ENCODE peak calls at places on chromosomes 12 and 14, in ten cellular contexts. A is neural crest cell; D is HuH-7; Q is IMR-90; I is CD8-positive, alpha-beta memory T cell; T is H54; P is NCI-H748 treated with DMSO at 0.1 percent for 48 hours; Z is DMS153; K is activated naive CD8-positive, alpha-beta T cell treated with anti-CD3 and anti-CD28 coated beads, Interleukin-2, amount 50 U/mL, for 24 hours; H is right cardiac atrium. G is an unnamed sample.

GRCh38 chr14:96901227-96901626 is 104.0 kb downstream of the VRK1 start:
- DNase-seq in A (no peak), D (no peak), Q (no peak), I (no peak), T (no peak), P (no peak), Z (no peak), K (no peak), H (no peak), G (no peak)

GRCh38 chr12:57145460-57146059 is 1.9 kb downstream of the LRP1-AS start:
- DNase-seq in A (no peak), D (no peak), Q (no peak), I (no peak), T (no peak), P (no peak), Z (no peak), K (no peak), H (no peak), G (no peak)

GRCh38 chr12:3641428-3641883 is 111.5 kb downstream of the CRACR2A start:
- DNase-seq in A (no peak), D (no peak), Q (peak; percentile 36), I (no peak), T (no peak), P (no peak), Z (no peak), K (no peak), H (peak; percentile 38), G (no peak)

GRCh38 chr14:81219821-81220487 is 805 bp downstream of the GTF2A1 start:
- DNase-seq in A (peak; percentile 26), D (no peak), Q (peak; percentile 7), I (peak; percentile 33), T (no peak), P (no peak), Z (peak; percentile 36), K (peak; percentile 39), H (peak; percentile 49), G (no peak)

GRCh38 chr14:105075364-105076295 is 10.4 kb upstream of the GPR132 start:
- DNase-seq in A (no peak), D (no peak), Q (peak; percentile 52), I (no peak), T (no peak), P (no peak), Z (no peak), K (peak; percentile 45), H (peak; percentile 70), G (no peak)

GRCh38 chr12:11437966-11438365 is 42.6 kb upstream of the PRB2 start:
- DNase-seq in A (no peak), D (no peak), Q (no peak), I (no peak), T (no peak), P (no peak), Z (no peak), K (no peak), H (no peak), G (no peak)

GRCh38 chr12:42260518-42260917 is 22.5 kb upstream of the YAF2 start:
- DNase-seq in A (no peak), D (no peak), Q (no peak), I (no peak), T (no peak), P (no peak), Z (peak; percentile 10), K (no peak), H (no peak), G (no peak)

GRCh38 chr12:3904999-3905398 is 31.8 kb upstream of the PARP11 start:
- DNase-seq in A (no peak), D (no peak), Q (no peak), I (no peak), T (no peak), P (no peak), Z (no peak), K (no peak), H (no peak), G (no peak)

GRCh38 chr12:57850924-57851323 is 4.4 kb upstream of the CTDSP2 start:
- DNase-seq in A (no peak), D (no peak), Q (no peak), I (no peak), T (no peak), P (no peak), Z (no peak), K (no peak), H (peak; percentile 26), G (no peak)

GRCh38 chr12:25552681-25553080 is 402 bp downstream of the LMNTD1 start:
- DNase-seq in A (no peak), D (no peak), Q (peak; percentile 90), I (no peak), T (no peak), P (no peak), Z (no peak), K (no peak), H (no peak), G (no peak)

GRCh38 chr12:65675141-65675621 is 149.1 kb upstream of the HMGA2 start:
- DNase-seq in A (no peak), D (no peak), Q (peak; percentile 87), I (no peak), T (no peak), P (no peak), Z (no peak), K (no peak), H (no peak), G (no peak)

GRCh38 chr12:76329163-76329562 is 19.1 kb downstream of the BBS10 start:
- DNase-seq in A (no peak), D (no peak), Q (peak; percentile 86), I (no peak), T (peak; percentile 42), P (no peak), Z (no peak), K (no peak), H (no peak), G (no peak)

GRCh38 chr14:90408713-90409112 is 11.9 kb downstream of the CALM1 start:
- DNase-seq in A (no peak), D (no peak), Q (peak; percentile 23), I (no peak), T (no peak), P (no peak), Z (no peak), K (no peak), H (no peak), G (no peak)

GRCh38 chr14:26531894-26532293 is 65.9 kb downstream of the NOVA1 start:
- DNase-seq in A (no peak), D (peak; percentile 8), Q (peak; percentile 81), I (no peak), T (no peak), P (no peak), Z (no peak), K (no peak), H (no peak), G (no peak)

GRCh38 chr14:57982802-57983201 is 116.9 kb upstream of the SLC35F4 start:
- DNase-seq in A (no peak), D (no peak), Q (no peak), I (no peak), T (no peak), P (peak; percentile 45), Z (peak; percentile 92), K (no peak), H (peak; percentile 19), G (no peak)

GRCh38 chr14:100223332-100224171 is 15.4 kb upstream of the YY1 start:
- DNase-seq in A (no peak), D (no peak), Q (peak; percentile 41), I (no peak), T (no peak), P (no peak), Z (no peak), K (no peak), H (no peak), G (no peak)

GRCh38 chr12:12505544-12506501 is 56.8 kb downstream of the DUSP16 start:
- DNase-seq in A (no peak), D (no peak), Q (peak; percentile 65), I (no peak), T (no peak), P (no peak), Z (no peak), K (no peak), H (no peak), G (no peak)

GRCh38 chr14:96626916-96627315 is 124.7 kb downstream of the PAPOLA start:
- DNase-seq in A (no peak), D (no peak), Q (no peak), I (no peak), T (no peak), P (no peak), Z (no peak), K (no peak), H (no peak), G (no peak)

GRCh38 chr14:50410016-50410530 is 13.4 kb upstream of the CDKL1 start:
- DNase-seq in A (no peak), D (no peak), Q (no peak), I (no peak), T (no peak), P (no peak), Z (no peak), K (no peak), H (no peak), G (no peak)

GRCh38 chr14:44914849-44915248 is 46.9 kb downstream of the KLHL28 start:
- DNase-seq in A (no peak), D (no peak), Q (peak; percentile 12), I (no peak), T (no peak), P (no peak), Z (no peak), K (no peak), H (peak; percentile 45), G (no peak)

GRCh38 chr14:59439256-59440015 is 25.7 kb downstream of the GPR135 start:
- DNase-seq in A (no peak), D (no peak), Q (peak; percentile 74), I (no peak), T (no peak), P (no peak), Z (no peak), K (no peak), H (peak; percentile 28), G (no peak)

GRCh38 chr12:121503395-121503794 is 77.4 kb downstream of the KDM2B start:
- DNase-seq in A (no peak), D (no peak), Q (no peak), I (no peak), T (no peak), P (no peak), Z (no peak), K (no peak), H (no peak), G (no peak)

GRCh38 chr12:116760621-116761020 is 22.5 kb downstream of the RNFT2 start:
- DNase-seq in A (no peak), D (no peak), Q (no peak), I (no peak), T (no peak), P (no peak), Z (no peak), K (no peak), H (no peak), G (no peak)

GRCh38 chr12:570949-571794 is 92.1 kb downstream of the NINJ2 start:
- DNase-seq in A (no peak), D (peak; percentile 70), Q (peak; percentile 80), I (no peak), T (peak; percentile 82), P (no peak), Z (no peak), K (no peak), H (peak; percentile 89), G (no peak)